ENCODE peak calls at places on chromosomes 13 and 19, in six cellular contexts. W is IMR-90, V is K562, C is gastrocnemius medialis, I is tibial nerve, B is lower leg skin. N is an unnamed sample.

GRCh38 chr19:15010497-15011255 is 31.0 kb upstream of the SLC1A6 start:
- DNase-seq in W (no peak), V (no peak), C (no peak), I (no peak), B (no peak), N (no peak)

GRCh38 chr19:17220207-17220758 is 5.1 kb downstream of the USE1 start:
- DNase-seq in W (peak; percentile 71), V (peak; percentile 85), C (no peak), I (no peak), B (no peak), N (no peak)

GRCh38 chr13:25375727-25376358 is 4.1 kb downstream of the ATP8A2 start:
- DNase-seq in W (peak; percentile 31), V (peak; percentile 72), C (no peak), I (peak; percentile 41), B (peak; percentile 21), N (peak; percentile 23)

GRCh38 chr13:111359237-111359915 is 38.9 kb downstream of the TEX29 start:
- DNase-seq in W (peak; percentile 27), V (no peak), C (no peak), I (no peak), B (no peak), N (no peak)

GRCh38 chr19:46180701-46181385 is 32.8 kb downstream of the IGFL2 start:
- DNase-seq in W (peak; percentile 22), V (no peak), C (no peak), I (no peak), B (no peak), N (no peak)

GRCh38 chr19:3061214-3062161 is 807 bp downstream of the TLE5 start:
- DNase-seq in W (peak; percentile 17), V (peak; percentile 79), C (peak; percentile 38), I (no peak), B (no peak), N (no peak)

GRCh38 chr19:48487944-48488343 is 18.8 kb downstream of the CYTH2 start:
- DNase-seq in W (peak; percentile 70), V (no peak), C (peak; percentile 88), I (no peak), B (peak; percentile 74), N (peak; percentile 93)

GRCh38 chr19:14375055-14375581 is 6.1 kb upstream of the ADGRE5 start:
- DNase-seq in W (no peak), V (no peak), C (peak; percentile 48), I (no peak), B (peak; percentile 59), N (peak; percentile 27)

GRCh38 chr13:39784347-39784746 is 128.9 kb downstream of the COG6 start:
- DNase-seq in W (peak; percentile 62), V (no peak), C (no peak), I (no peak), B (no peak), N (no peak)

GRCh38 chr13:62643007-62643483 is 1227.4 kb upstream of the PCDH20 start:
- DNase-seq in W (peak; percentile 66), V (no peak), C (no peak), I (no peak), B (no peak), N (no peak)

GRCh38 chr19:1811472-1811894 is 593 bp downstream of the ATP8B3 start:
- DNase-seq in W (peak; percentile 67), V (peak; percentile 81), C (peak; percentile 75), I (peak; percentile 25), B (peak; percentile 64), N (peak; percentile 78)

GRCh38 chr13:22915442-22916082 is 265.2 kb upstream of the SGCG start:
- DNase-seq in W (peak; percentile 17), V (peak; percentile 38), C (no peak), I (no peak), B (peak; percentile 23), N (peak; percentile 32)

GRCh38 chr13:64075543-64076271 is 2660.1 kb upstream of the PCDH20 start:
- DNase-seq in W (no peak), V (peak; percentile 90), C (no peak), I (no peak), B (no peak), N (no peak)

GRCh38 chr13:41580345-41580744 is 123.0 kb downstream of the RGCC start:
- DNase-seq in W (no peak), V (no peak), C (no peak), I (no peak), B (no peak), N (no peak)

GRCh38 chr19:13981467-13981866 is 24.7 kb downstream of the RFX1 start:
- DNase-seq in W (no peak), V (no peak), C (no peak), I (no peak), B (no peak), N (no peak)

GRCh38 chr13:30895773-30896172 is 10.3 kb upstream of the MEDAG start:
- DNase-seq in W (peak; percentile 92), V (no peak), C (peak; percentile 76), I (peak; percentile 74), B (peak; percentile 81), N (peak; percentile 45)

GRCh38 chr19:13881692-13882418 is 4.9 kb downstream of the NANOS3 start:
- DNase-seq in W (peak; percentile 39), V (no peak), C (no peak), I (no peak), B (no peak), N (peak; percentile 40)

GRCh38 chr19:11130824-11131455 is 24.6 kb downstream of the SPC24 start:
- DNase-seq in W (peak; percentile 73), V (peak; percentile 79), C (peak; percentile 70), I (peak; percentile 86), B (peak; percentile 75), N (peak; percentile 85)

GRCh38 chr19:41774515-41774980 is 19.2 kb downstream of the CEACAM6 start:
- DNase-seq in W (no peak), V (no peak), C (no peak), I (no peak), B (no peak), N (no peak)

GRCh38 chr13:71149498-71150363 is 717.3 kb downstream of the DACH1 start:
- DNase-seq in W (no peak), V (no peak), C (no peak), I (no peak), B (no peak), N (peak; percentile 83)

GRCh38 chr19:42129399-42130253 is 2.6 kb downstream of the POU2F2 start:
- DNase-seq in W (peak; percentile 33), V (no peak), C (peak; percentile 35), I (peak; percentile 31), B (peak; percentile 62), N (no peak)

GRCh38 chr13:112849500-112849899 is 119.5 kb upstream of the MCF2L start:
- DNase-seq in W (peak; percentile 16), V (no peak), C (no peak), I (no peak), B (no peak), N (no peak)

GRCh38 chr19:41995959-41996797 is 2.1 kb upstream of the ATP1A3 start:
- DNase-seq in W (no peak), V (peak; percentile 54), C (no peak), I (no peak), B (no peak), N (no peak)

GRCh38 chr13:48562296-48563066 is 29.6 kb upstream of the RCBTB2 start:
- DNase-seq in W (no peak), V (peak; percentile 34), C (no peak), I (no peak), B (no peak), N (no peak)

GRCh38 chr19:799076-799881 is 2.0 kb downstream of the PTBP1 start:
- DNase-seq in W (peak; percentile 49), V (peak; percentile 64), C (no peak), I (no peak), B (no peak), N (peak; percentile 69)
- TF ChIP-seq CTCF in W (peak; percentile 36), V (no peak), C (no peak), I (no peak), B (no peak), N (no peak)

DNA sequence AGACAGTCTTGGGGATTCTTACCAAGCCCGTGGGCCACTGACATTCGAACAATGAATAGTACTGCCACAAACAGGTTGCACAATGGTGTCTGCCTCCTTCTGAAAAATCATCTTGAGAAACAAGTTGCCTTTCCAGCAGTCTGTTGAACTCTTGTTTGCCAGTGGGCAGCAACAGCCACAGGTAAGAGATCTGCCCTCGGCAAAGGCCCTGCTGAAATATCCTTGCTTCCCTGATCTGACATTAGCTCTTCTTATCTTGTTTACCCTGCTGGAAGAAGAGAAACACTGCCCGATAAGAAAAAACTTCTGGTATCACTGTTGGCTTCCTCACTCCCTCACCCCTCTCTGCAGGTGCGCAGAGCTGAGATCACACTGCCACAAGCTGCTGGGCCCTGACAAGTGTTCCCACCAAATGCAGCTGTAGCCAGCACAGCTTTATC is 2.0 kb downstream of the DOCK9 start:
- DNase-seq in W (no peak), V (peak; percentile 74), C (no peak), I (no peak), B (no peak), N (no peak)
- H3K4me3 ChIP-seq in W (no peak overlapping the region), V (no peak overlapping the region), C (peak overlapping the region; percentile 54), I (peak overlapping the region; percentile 29), B (no peak overlapping the region), N (no peak overlapping the region)

GRCh38 chr19:4174212-4174894 is 8.0 kb downstream of the SIRT6 start:
- DNase-seq in W (no peak), V (peak; percentile 25), C (no peak), I (no peak), B (no peak), N (no peak)

GRCh38 chr19:4171676-4172075 is 10.7 kb downstream of the SIRT6 start:
- DNase-seq in W (no peak), V (no peak), C (no peak), I (no peak), B (no peak), N (no peak)

GRCh38 chr19:4174895-4175668 is 7.3 kb downstream of the SIRT6 start:
- DNase-seq in W (no peak), V (no peak), C (no peak), I (no peak), B (no peak), N (no peak)

GRCh38 chr19:4173479-4174211 is 8.7 kb downstream of the SIRT6 start:
- DNase-seq in W (no peak), V (no peak), C (no peak), I (no peak), B (no peak), N (no peak)

DNA sequence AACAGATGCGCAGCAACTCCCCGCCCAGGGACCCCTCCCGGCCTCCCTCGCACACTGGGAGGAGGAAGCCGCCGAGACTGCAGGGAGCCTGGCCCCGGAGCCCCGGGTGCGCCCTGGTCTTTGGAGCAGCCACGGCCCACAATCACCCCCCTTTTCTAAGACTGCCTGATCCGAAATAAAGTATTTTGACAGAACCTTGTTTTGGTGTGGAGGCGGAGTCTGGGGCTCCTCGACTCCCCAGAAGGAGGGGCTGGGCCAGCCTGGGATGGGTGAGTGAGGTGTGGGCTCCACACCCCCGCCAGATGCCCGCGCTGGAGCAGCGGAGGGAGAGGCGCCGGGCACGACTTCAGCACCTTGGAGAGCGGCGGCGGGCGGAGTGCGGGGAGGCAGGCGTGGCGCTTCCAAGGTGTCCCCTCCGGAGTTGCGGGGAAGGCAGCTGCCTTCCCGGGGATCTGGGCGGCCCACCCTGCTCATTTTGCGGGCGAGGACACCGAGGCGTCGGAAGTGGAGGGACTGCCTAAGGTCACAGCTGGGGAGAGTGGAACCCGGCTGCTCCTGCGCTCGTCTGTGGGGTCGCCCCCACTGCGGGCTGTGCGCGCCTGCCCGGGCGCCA is 9.4 kb downstream of the SIRT6 start:
- DNase-seq in W (peak; percentile 14), V (peak; percentile 68), C (peak; percentile 22), I (peak; percentile 21), B (no peak), N (peak; percentile 34)
- TF ChIP-seq POLR2A in W (no peak), V (no peak), C (no peak), I (no peak), B (no peak), N (no peak)

DNA sequence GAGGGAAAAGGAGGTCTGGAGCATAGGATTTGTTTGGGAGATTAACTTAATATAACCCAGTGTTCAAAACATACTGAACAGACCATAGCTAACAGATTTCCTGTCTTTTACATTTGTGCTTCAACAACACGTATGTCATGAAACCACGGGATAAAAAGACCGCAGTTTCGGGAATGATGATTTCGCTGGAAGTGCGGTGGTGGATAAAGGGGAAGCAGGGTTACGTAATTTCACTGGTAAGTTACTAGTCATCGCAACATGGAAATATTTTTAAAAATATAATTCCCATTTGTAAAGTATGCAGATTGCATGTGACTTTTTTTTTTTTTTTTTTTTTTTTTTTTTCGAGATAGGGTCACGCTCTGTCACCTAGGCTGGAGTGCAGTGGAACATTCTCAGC is 237.4 kb downstream of the LMO7 start:
- DNase-seq in W (no peak), V (no peak), C (no peak), I (no peak), B (no peak), N (no peak)
- TF ChIP-seq CTCF in W (no peak), V (no peak), C (no peak), I (no peak), B (no peak), N (no peak)